ENCODE peak calls at places on chromosomes 13 and 19, in ten cellular contexts. H, Y, X, F, D, N, O, Z, K and R are unnamed samples.
A peak's percentile ranks its signal among the peaks of the same experiment; 100 is the strongest.

GRCh38 chr19:55832676-55833075 is 877 bp upstream of the NLRP11 start:
- DNase-seq in H (no peak), Y (no peak), X (no peak), F (no peak), D (no peak), N (no peak), O (no peak), Z (no peak), K (no peak), R (no peak)

GRCh38 chr19:4295972-4296771 is 6.0 kb downstream of the TMIGD2 start:
- DNase-seq in H (no peak), Y (no peak), X (peak; percentile 99), F (no peak), D (no peak), N (peak; percentile 54), O (no peak), Z (no peak), K (no peak), R (no peak)

GRCh38 chr19:11737964-11738745 is 591 bp downstream of the ZNF823 start:
- DNase-seq in H (peak; percentile 23), Y (peak; percentile 91), X (peak; percentile 57), F (peak; percentile 48), D (peak; percentile 27), N (peak; percentile 32), O (no peak), Z (peak; percentile 27), K (peak; percentile 58), R (peak; percentile 67)

GRCh38 chr13:19083340-19083739 is 98.3 kb downstream of the TUBA3C start:
- DNase-seq in H (no peak), Y (no peak), X (no peak), F (no peak), D (no peak), N (no peak), O (no peak), Z (no peak), K (no peak), R (no peak)

GRCh38 chr13:108266316-108266936 is 3.1 kb upstream of the TNFSF13B start:
- DNase-seq in H (peak; percentile 37), Y (no peak), X (peak; percentile 25), F (no peak), D (no peak), N (no peak), O (no peak), Z (no peak), K (no peak), R (no peak)

GRCh38 chr13:26589754-26590153 is 32.3 kb downstream of the WASF3 start:
- DNase-seq in H (peak; percentile 61), Y (no peak), X (peak; percentile 21), F (no peak), D (no peak), N (no peak), O (no peak), Z (no peak), K (no peak), R (no peak)

GRCh38 chr19:38057954-38058690 is 151.1 kb downstream of the SIPA1L3 start:
- DNase-seq in H (no peak), Y (no peak), X (peak; percentile 96), F (peak; percentile 94), D (no peak), N (no peak), O (no peak), Z (no peak), K (no peak), R (no peak)

GRCh38 chr13:112965103-112965502 is 3.9 kb upstream of the MCF2L start:
- DNase-seq in H (peak; percentile 20), Y (no peak), X (no peak), F (no peak), D (no peak), N (no peak), O (no peak), Z (no peak), K (no peak), R (no peak)